ENCODE peak calls at places on chromosomes 5 and 9, in eight cellular contexts. C is amygdala; K is left colon; G is ovary; S is aorta; B is DMS153; Z is effector CD8-positive, alpha-beta T cell; Y is OCI-M1. H is an unnamed sample.

GRCh38 chr5:178430187-178431062 is 159.8 kb downstream of the COL23A1 start:
- DNase-seq in K (no peak), C (no peak), G (no peak), B (no peak), Z (no peak), Y (no peak), S (peak; percentile 13), H (no peak)

GRCh38 chr5:84303315-84303714 is 81.4 kb downstream of the EDIL3 start:
- DNase-seq in K (no peak), B (no peak), S (no peak), G (no peak), Z (no peak), Y (no peak), C (no peak), H (no peak)

GRCh38 chr5:102090770-102091169 is 205.3 kb downstream of the SLCO4C1 start:
- DNase-seq in B (peak; percentile 14), Z (no peak), G (no peak), K (no peak), Y (peak; percentile 74), S (no peak), C (no peak), H (peak; percentile 12)

GRCh38 chr9:112103405-112103804 is 71.7 kb downstream of the SUSD1 start:
- DNase-seq in Y (no peak), B (no peak), Z (no peak), S (no peak), G (no peak), K (no peak), C (no peak), H (no peak)

GRCh38 chr5:108196276-108196675 is 185.6 kb downstream of the FBXL17 start:
- DNase-seq in Y (no peak), G (no peak), K (no peak), C (no peak), Z (no peak), B (no peak), S (no peak), H (no peak)

GRCh38 chr9:123445981-123446610 is 90.1 kb downstream of the CRB2 start:
- DNase-seq in C (no peak), G (no peak), Z (no peak), Y (no peak), B (no peak), K (no peak), S (no peak), H (no peak)

GRCh38 chr5:67813879-67814539 is 401.5 kb upstream of the PIK3R1 start:
- DNase-seq in Y (peak; percentile 86), Z (no peak), K (no peak), C (no peak), G (no peak), S (no peak), B (no peak), H (no peak)

GRCh38 chr5:180820788-180821321 is 18.2 kb upstream of the MGAT1 start:
- DNase-seq in Z (no peak), S (no peak), G (no peak), B (no peak), Y (peak; percentile 73), C (no peak), K (no peak), H (no peak)

GRCh38 chr9:38713426-38713825 is 6.5 kb downstream of the FAM240B start:
- DNase-seq in K (no peak), B (no peak), G (no peak), C (no peak), Y (peak; percentile 10), Z (no peak), S (no peak), H (no peak)

GRCh38 chr9:99126312-99126711 is 21.4 kb downstream of the TGFBR1 start:
- DNase-seq in Z (no peak), Y (no peak), G (no peak), S (no peak), C (no peak), K (no peak), B (no peak), H (no peak)

GRCh38 chr5:82406200-82406773 is 128.1 kb upstream of the RPS23 start:
- DNase-seq in B (no peak), S (no peak), K (no peak), G (no peak), C (no peak), Y (no peak), Z (no peak), H (no peak)

GRCh38 chr9:18710089-18710488 is 236.1 kb downstream of the ADAMTSL1 start:
- DNase-seq in G (no peak), C (no peak), S (no peak), Y (no peak), K (no peak), Z (no peak), B (no peak), H (no peak)

GRCh38 chr9:129405089-129405830 is 215.6 kb downstream of the C9orf50 start:
- DNase-seq in G (no peak), B (no peak), Z (no peak), Y (no peak), K (no peak), C (no peak), S (peak; percentile 34), H (no peak)

GRCh38 chr5:17056056-17056690 is 120.1 kb upstream of the MYO10 start:
- DNase-seq in B (no peak), S (no peak), Y (no peak), C (peak; percentile 33), Z (no peak), K (no peak), G (no peak), H (no peak)

GRCh38 chr5:307794-308579 is 13.5 kb upstream of the AHRR start:
- DNase-seq in G (peak; percentile 9), C (no peak), B (no peak), K (no peak), S (no peak), Z (no peak), Y (no peak), H (no peak)

GRCh38 chr5:36537729-36538128 is 68.7 kb upstream of the SLC1A3 start:
- DNase-seq in G (no peak), B (no peak), Y (no peak), C (no peak), Z (no peak), K (no peak), S (no peak), H (no peak)

GRCh38 chr5:143515829-143516228 is 112.3 kb upstream of the NR3C1 start:
- DNase-seq in G (no peak), Z (no peak), Y (no peak), K (no peak), C (no peak), B (no peak), S (no peak), H (no peak)

GRCh38 chr5:146076028-146076427 is 29.3 kb downstream of the PLAC8L1 start:
- DNase-seq in S (no peak), B (peak; percentile 74), G (no peak), Z (no peak), K (peak; percentile 72), Y (peak; percentile 86), C (no peak), H (no peak)

GRCh38 chr9:16985559-16986348 is 115.3 kb upstream of the BNC2 start:
- DNase-seq in S (peak; percentile 86), Y (no peak), K (peak; percentile 28), B (no peak), G (no peak), C (peak; percentile 1), Z (no peak), H (no peak)

GRCh38 chr5:173714551-173715428 is 98.3 kb upstream of the BOD1 start:
- DNase-seq in C (no peak), Y (no peak), S (no peak), Z (no peak), G (no peak), K (no peak), B (no peak), H (no peak)

GRCh38 chr5:149387081-149387611 is 8.1 kb upstream of the IL17B start:
- DNase-seq in Z (no peak), B (no peak), G (peak; percentile 57), S (no peak), Y (no peak), K (no peak), C (no peak), H (no peak)

GRCh38 chr9:118829334-118829733 is 539.9 kb downstream of the BRINP1 start:
- DNase-seq in S (no peak), K (no peak), Z (no peak), B (no peak), G (no peak), Y (peak; percentile 2), C (no peak), H (no peak)

GRCh38 chr5:1336749-1337489 is 8.0 kb downstream of the CLPTM1L start:
- DNase-seq in B (no peak), Z (no peak), G (no peak), Y (no peak), K (no peak), C (no peak), S (peak; percentile 29), H (no peak)

GRCh38 chr5:3612561-3613175 is 17.0 kb downstream of the IRX1 start:
- DNase-seq in B (no peak), C (no peak), K (no peak), Z (no peak), Y (no peak), G (no peak), S (no peak), H (no peak)

GRCh38 chr9:18554244-18554643 is 80.3 kb downstream of the ADAMTSL1 start:
- DNase-seq in G (no peak), K (no peak), Y (no peak), S (no peak), Z (no peak), B (no peak), C (no peak), H (no peak)